ENCODE peak calls at places on chromosomes 16 and 17, in nine cellular contexts. One of them, this sample, is unnamed.

GRCh38 chr17:32495347-32496253 is 8.8 kb downstream of the CDK5R1 start:
- DNase-seq in IMR-90: peak
- DNase-seq in astrocyte: peak
- DNase-seq in OCI-LY7: no peak
- DNase-seq in pancreas: peak
- DNase-seq in GM12878: no peak
- DNase-seq in A549: no peak
- DNase-seq in neural progenitor cell: peak
- DNase-seq in tibial nerve: no peak
- DNase-seq in this sample: peak

GRCh38 chr16:79093554-79093967 is 507.0 kb downstream of the MAF start:
- DNase-seq in IMR-90: no peak
- DNase-seq in astrocyte: no peak
- DNase-seq in OCI-LY7: no peak
- DNase-seq in pancreas: no peak
- DNase-seq in GM12878: no peak
- DNase-seq in A549: no peak
- DNase-seq in neural progenitor cell: no peak
- DNase-seq in tibial nerve: no peak
- DNase-seq in this sample: peak

GRCh38 chr16:27852116-27852515 is 211.4 kb downstream of the GSG1L start:
- DNase-seq in IMR-90: no peak
- DNase-seq in astrocyte: no peak
- DNase-seq in OCI-LY7: no peak
- DNase-seq in pancreas: no peak
- DNase-seq in GM12878: no peak
- DNase-seq in A549: no peak
- DNase-seq in neural progenitor cell: no peak
- DNase-seq in tibial nerve: no peak
- DNase-seq in this sample: peak

GRCh38 chr17:80361495-80362220 is 53.3 kb upstream of the ENDOV start:
- DNase-seq in IMR-90: no peak
- DNase-seq in astrocyte: no peak
- DNase-seq in OCI-LY7: peak
- DNase-seq in pancreas: no peak
- DNase-seq in GM12878: no peak
- DNase-seq in A549: peak
- DNase-seq in neural progenitor cell: peak
- DNase-seq in tibial nerve: no peak
- DNase-seq in this sample: no peak

GRCh38 chr16:35210681-35211433 is 1751.4 kb downstream of the TP53TG3F start:
- DNase-seq in IMR-90: no peak
- DNase-seq in astrocyte: no peak
- DNase-seq in OCI-LY7: no peak
- DNase-seq in pancreas: no peak
- DNase-seq in GM12878: no peak
- DNase-seq in A549: no peak
- DNase-seq in neural progenitor cell: no peak
- DNase-seq in tibial nerve: no peak
- DNase-seq in this sample: no peak

GRCh38 chr16:82979406-82980111 is 352.8 kb downstream of the CDH13 start:
- DNase-seq in IMR-90: peak
- DNase-seq in astrocyte: no peak
- DNase-seq in OCI-LY7: no peak
- DNase-seq in pancreas: no peak
- DNase-seq in GM12878: no peak
- DNase-seq in A549: no peak
- DNase-seq in neural progenitor cell: no peak
- DNase-seq in tibial nerve: no peak
- DNase-seq in this sample: no peak

GRCh38 chr16:10200823-10201571 is 18.8 kb upstream of the GRIN2A start:
- DNase-seq in IMR-90: no peak
- DNase-seq in astrocyte: no peak
- DNase-seq in OCI-LY7: no peak
- DNase-seq in pancreas: no peak
- DNase-seq in GM12878: no peak
- DNase-seq in A549: no peak
- DNase-seq in neural progenitor cell: no peak
- DNase-seq in tibial nerve: no peak
- DNase-seq in this sample: no peak

GRCh38 chr17:69175812-69176517 is 34.3 kb upstream of the ABCA6 start:
- DNase-seq in IMR-90: peak
- DNase-seq in astrocyte: peak
- DNase-seq in OCI-LY7: no peak
- DNase-seq in pancreas: no peak
- DNase-seq in GM12878: no peak
- DNase-seq in A549: peak
- DNase-seq in neural progenitor cell: no peak
- DNase-seq in tibial nerve: no peak
- DNase-seq in this sample: no peak

GRCh38 chr17:43517615-43518386 is 28.3 kb downstream of the ETV4 start:
- DNase-seq in IMR-90: peak
- DNase-seq in astrocyte: peak
- DNase-seq in OCI-LY7: no peak
- DNase-seq in pancreas: no peak
- DNase-seq in GM12878: peak
- DNase-seq in A549: no peak
- DNase-seq in neural progenitor cell: no peak
- DNase-seq in tibial nerve: no peak
- DNase-seq in this sample: no peak

GRCh38 chr17:42321555-42321954 is 33.3 kb downstream of the STAT5A start:
- DNase-seq in IMR-90: no peak
- DNase-seq in astrocyte: no peak
- DNase-seq in OCI-LY7: no peak
- DNase-seq in pancreas: no peak
- DNase-seq in GM12878: no peak
- DNase-seq in A549: no peak
- DNase-seq in neural progenitor cell: no peak
- DNase-seq in tibial nerve: no peak
- DNase-seq in this sample: no peak

GRCh38 chr17:58513391-58513912 is 986 bp downstream of the MTMR4 start:
- DNase-seq in IMR-90: no peak
- DNase-seq in astrocyte: no peak
- DNase-seq in OCI-LY7: peak
- DNase-seq in pancreas: no peak
- DNase-seq in GM12878: no peak
- DNase-seq in A549: no peak
- DNase-seq in neural progenitor cell: peak
- DNase-seq in tibial nerve: no peak
- DNase-seq in this sample: no peak

GRCh38 chr17:74361613-74362391 is at the start of gene BTBD17:
- DNase-seq in IMR-90: no peak
- DNase-seq in astrocyte: no peak
- DNase-seq in OCI-LY7: no peak
- DNase-seq in pancreas: peak
- DNase-seq in GM12878: no peak
- DNase-seq in A549: peak
- DNase-seq in neural progenitor cell: peak
- DNase-seq in tibial nerve: peak
- DNase-seq in this sample: peak

GRCh38 chr17:57097832-57098421 is 12.9 kb downstream of the AKAP1 start:
- DNase-seq in IMR-90: peak
- DNase-seq in astrocyte: peak
- DNase-seq in OCI-LY7: no peak
- DNase-seq in pancreas: no peak
- DNase-seq in GM12878: no peak
- DNase-seq in A549: no peak
- DNase-seq in neural progenitor cell: no peak
- DNase-seq in tibial nerve: no peak
- DNase-seq in this sample: no peak

GRCh38 chr16:79284760-79285159 is 315.8 kb downstream of the MAF start:
- DNase-seq in IMR-90: no peak
- DNase-seq in astrocyte: no peak
- DNase-seq in OCI-LY7: peak
- DNase-seq in pancreas: no peak
- DNase-seq in GM12878: no peak
- DNase-seq in A549: no peak
- DNase-seq in neural progenitor cell: no peak
- DNase-seq in tibial nerve: no peak
- DNase-seq in this sample: no peak

GRCh38 chr16:71214771-71215381 is 15.6 kb downstream of the HYDIN start:
- DNase-seq in IMR-90: no peak
- DNase-seq in astrocyte: no peak
- DNase-seq in OCI-LY7: no peak
- DNase-seq in pancreas: no peak
- DNase-seq in GM12878: no peak
- DNase-seq in A549: no peak
- DNase-seq in neural progenitor cell: no peak
- DNase-seq in tibial nerve: no peak
- DNase-seq in this sample: no peak

GRCh38 chr16:12741176-12741575 is 62.5 kb downstream of the CPPED1 start:
- DNase-seq in IMR-90: no peak
- DNase-seq in astrocyte: no peak
- DNase-seq in OCI-LY7: no peak
- DNase-seq in pancreas: no peak
- DNase-seq in GM12878: no peak
- DNase-seq in A549: no peak
- DNase-seq in neural progenitor cell: no peak
- DNase-seq in tibial nerve: no peak
- DNase-seq in this sample: no peak

GRCh38 chr16:67562918-67563707 is 787 bp downstream of the CTCF start:
- DNase-seq in IMR-90: peak
- DNase-seq in astrocyte: peak
- DNase-seq in OCI-LY7: peak
- DNase-seq in pancreas: peak
- DNase-seq in GM12878: no peak
- DNase-seq in A549: no peak
- DNase-seq in neural progenitor cell: peak
- DNase-seq in tibial nerve: no peak
- DNase-seq in this sample: peak

GRCh38 chr17:69711504-69711903 is 297.0 kb downstream of the MAP2K6 start:
- DNase-seq in IMR-90: no peak
- DNase-seq in astrocyte: no peak
- DNase-seq in OCI-LY7: no peak
- DNase-seq in pancreas: no peak
- DNase-seq in GM12878: no peak
- DNase-seq in A549: no peak
- DNase-seq in neural progenitor cell: no peak
- DNase-seq in tibial nerve: no peak
- DNase-seq in this sample: no peak

GRCh38 chr17:83097831-83098230 is 18.4 kb downstream of the METRNL start:
- DNase-seq in IMR-90: no peak
- DNase-seq in astrocyte: no peak
- DNase-seq in OCI-LY7: no peak
- DNase-seq in pancreas: no peak
- DNase-seq in GM12878: no peak
- DNase-seq in A549: no peak
- DNase-seq in neural progenitor cell: no peak
- DNase-seq in tibial nerve: no peak
- DNase-seq in this sample: no peak
- H3K27ac ChIP-seq in IMR-90: no peak
- H3K27ac ChIP-seq in astrocyte: no peak
- H3K27ac ChIP-seq in OCI-LY7: no peak
- H3K27ac ChIP-seq in pancreas: no peak
- H3K27ac ChIP-seq in GM12878: no peak
- H3K27ac ChIP-seq in A549: no peak
- H3K27ac ChIP-seq in neural progenitor cell: no peak
- H3K27ac ChIP-seq in tibial nerve: peak
- H3K27ac ChIP-seq in this sample: no peak

DNA sequence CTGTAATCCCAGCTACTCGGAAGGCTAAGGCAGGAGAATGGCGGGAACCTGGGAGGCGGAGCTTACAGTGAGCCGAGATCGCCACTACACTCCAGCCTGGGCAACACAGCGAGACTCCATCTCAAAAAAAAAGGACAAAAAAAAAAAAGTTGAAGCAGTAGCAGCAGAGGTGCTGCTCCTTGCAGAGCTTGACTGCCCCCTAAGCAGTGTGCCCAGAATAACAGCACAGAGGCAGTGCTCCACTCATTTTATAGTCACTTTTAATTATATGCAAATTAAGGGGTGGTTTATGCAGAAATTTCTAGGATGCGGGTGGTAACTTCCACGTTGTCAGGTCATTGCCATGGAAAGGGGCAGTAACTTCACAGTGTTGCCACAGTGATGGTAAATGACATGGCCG is 54.3 kb upstream of the NOL11 start:
- DNase-seq in IMR-90: no peak
- DNase-seq in astrocyte: no peak
- DNase-seq in OCI-LY7: no peak
- DNase-seq in pancreas: no peak
- DNase-seq in GM12878: no peak
- DNase-seq in A549: no peak
- DNase-seq in neural progenitor cell: no peak
- DNase-seq in tibial nerve: no peak
- DNase-seq in this sample: no peak
- TF ChIP-seq CTCF in IMR-90: no peak
- TF ChIP-seq CTCF in astrocyte: no peak
- TF ChIP-seq CTCF in OCI-LY7: no peak
- TF ChIP-seq CTCF in pancreas: no peak
- TF ChIP-seq CTCF in GM12878: no peak
- TF ChIP-seq CTCF in A549: no peak
- TF ChIP-seq CTCF in neural progenitor cell: no peak
- TF ChIP-seq CTCF in tibial nerve: no peak
- TF ChIP-seq CTCF in this sample: no peak

DNA sequence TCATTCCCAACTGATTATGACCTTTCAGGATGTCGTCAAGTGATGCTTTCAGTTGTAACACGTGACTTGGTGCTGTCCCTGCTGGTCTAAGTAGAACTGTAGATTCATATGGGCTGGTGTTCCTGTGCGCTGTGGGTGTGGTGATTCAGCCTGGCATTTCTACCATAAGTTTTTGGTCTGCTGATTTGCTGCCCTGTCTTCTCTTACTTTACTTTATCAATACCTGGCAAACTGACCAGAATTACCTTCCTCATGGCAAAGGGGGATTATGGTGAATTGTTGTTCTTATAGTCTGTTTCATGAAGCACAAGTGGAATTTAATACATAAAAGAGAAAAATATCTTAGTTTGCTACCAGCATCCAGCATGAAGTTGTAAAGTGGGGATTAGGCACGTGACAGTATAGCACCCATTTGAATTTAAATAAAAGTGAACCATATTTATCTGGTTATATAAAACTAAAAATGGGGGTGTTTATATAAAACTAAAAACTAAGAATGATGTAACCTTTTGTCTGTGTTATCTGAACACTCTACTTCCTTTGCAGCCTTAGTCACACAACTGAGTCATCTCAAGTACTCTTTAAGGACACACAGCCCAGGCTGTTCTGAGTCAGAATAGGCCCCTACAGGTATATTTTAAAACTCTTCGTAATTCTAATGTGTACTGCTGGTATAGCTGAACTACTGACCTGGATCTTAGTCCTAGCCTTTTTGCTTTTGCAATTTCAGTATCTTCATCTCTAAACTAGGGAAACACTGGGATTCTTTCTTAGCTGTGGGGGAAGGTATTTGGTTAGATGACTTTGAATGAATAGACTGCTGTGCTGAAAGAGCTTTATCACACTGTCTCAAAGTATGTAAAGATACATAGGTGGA is 28.3 kb downstream of the TTC19 start:
- DNase-seq in IMR-90: peak
- DNase-seq in astrocyte: peak
- DNase-seq in OCI-LY7: no peak
- DNase-seq in pancreas: no peak
- DNase-seq in GM12878: peak
- DNase-seq in A549: peak
- DNase-seq in neural progenitor cell: no peak
- DNase-seq in tibial nerve: no peak
- DNase-seq in this sample: no peak
- H3K27ac ChIP-seq in IMR-90: peak
- H3K27ac ChIP-seq in astrocyte: peak
- H3K27ac ChIP-seq in OCI-LY7: no peak
- H3K27ac ChIP-seq in pancreas: peak
- H3K27ac ChIP-seq in GM12878: peak
- H3K27ac ChIP-seq in A549: peak
- H3K27ac ChIP-seq in neural progenitor cell: no peak
- H3K27ac ChIP-seq in tibial nerve: peak
- H3K27ac ChIP-seq in this sample: peak

GRCh38 chr17:75819723-75820410 is 24.3 kb downstream of the UNC13D start:
- DNase-seq in IMR-90: no peak
- DNase-seq in astrocyte: no peak
- DNase-seq in OCI-LY7: no peak
- DNase-seq in pancreas: no peak
- DNase-seq in GM12878: no peak
- DNase-seq in A549: no peak
- DNase-seq in neural progenitor cell: no peak
- DNase-seq in tibial nerve: no peak
- DNase-seq in this sample: peak
- TF ChIP-seq CTCF in IMR-90: no peak
- TF ChIP-seq CTCF in astrocyte: no peak
- TF ChIP-seq CTCF in OCI-LY7: no peak
- TF ChIP-seq CTCF in pancreas: no peak
- TF ChIP-seq CTCF in GM12878: no peak
- TF ChIP-seq CTCF in A549: no peak
- TF ChIP-seq CTCF in neural progenitor cell: no peak
- TF ChIP-seq CTCF in tibial nerve: no peak
- TF ChIP-seq CTCF in this sample: no peak